ENCODE peak calls at places on chromosomes 1 and 21, in seven cellular contexts. One of them, this sample, is unnamed.

GRCh38 chr21:45887121-45887611 is 94.4 kb upstream of the COL6A1 start:
- DNase-seq in H9: no peak
- DNase-seq in heart left ventricle: no peak
- DNase-seq in testis: no peak
- DNase-seq in transverse colon: no peak
- DNase-seq in fibroblast of the aortic adventitia: no peak
- DNase-seq in Peyer's patch: no peak
- DNase-seq in this sample: no peak

GRCh38 chr1:222769181-222769580 is 32.2 kb downstream of the FAM177B start:
- DNase-seq in H9: no peak
- DNase-seq in heart left ventricle: no peak
- DNase-seq in testis: no peak
- DNase-seq in transverse colon: no peak
- DNase-seq in fibroblast of the aortic adventitia: no peak
- DNase-seq in Peyer's patch: no peak
- DNase-seq in this sample: no peak

GRCh38 chr1:63651110-63651776 is 58.0 kb downstream of the PGM1 start:
- DNase-seq in H9: no peak
- DNase-seq in heart left ventricle: no peak
- DNase-seq in testis: no peak
- DNase-seq in transverse colon: no peak
- DNase-seq in fibroblast of the aortic adventitia: peak; percentile 88
- DNase-seq in Peyer's patch: no peak
- DNase-seq in this sample: peak; percentile 10

GRCh38 chr1:161092621-161093028 is 3.3 kb upstream of the NECTIN4 start:
- DNase-seq in H9: no peak
- DNase-seq in heart left ventricle: no peak
- DNase-seq in testis: no peak
- DNase-seq in transverse colon: no peak
- DNase-seq in fibroblast of the aortic adventitia: no peak
- DNase-seq in Peyer's patch: no peak
- DNase-seq in this sample: no peak

GRCh38 chr1:26317612-26318337 is at the start of gene CD52:
- DNase-seq in H9: peak; percentile 78
- DNase-seq in heart left ventricle: peak; percentile 32
- DNase-seq in testis: no peak
- DNase-seq in transverse colon: peak; percentile 63
- DNase-seq in fibroblast of the aortic adventitia: no peak
- DNase-seq in Peyer's patch: peak; percentile 91
- DNase-seq in this sample: no peak

GRCh38 chr21:44052830-44053226 is 40.7 kb downstream of the TRAPPC10 start:
- DNase-seq in H9: no peak
- DNase-seq in heart left ventricle: no peak
- DNase-seq in testis: no peak
- DNase-seq in transverse colon: no peak
- DNase-seq in fibroblast of the aortic adventitia: no peak
- DNase-seq in Peyer's patch: no peak
- DNase-seq in this sample: no peak

GRCh38 chr1:166703726-166704220 is 135.5 kb upstream of the POGK start:
- DNase-seq in H9: no peak
- DNase-seq in heart left ventricle: no peak
- DNase-seq in testis: no peak
- DNase-seq in transverse colon: no peak
- DNase-seq in fibroblast of the aortic adventitia: no peak
- DNase-seq in Peyer's patch: no peak
- DNase-seq in this sample: no peak

GRCh38 chr21:28615276-28615675 is 377.4 kb downstream of the LTN1 start:
- DNase-seq in H9: no peak
- DNase-seq in heart left ventricle: no peak
- DNase-seq in testis: no peak
- DNase-seq in transverse colon: no peak
- DNase-seq in fibroblast of the aortic adventitia: peak; percentile 79
- DNase-seq in Peyer's patch: no peak
- DNase-seq in this sample: peak; percentile 18

GRCh38 chr1:82818596-82818995 is 1017.9 kb downstream of the ADGRL2 start:
- DNase-seq in H9: no peak
- DNase-seq in heart left ventricle: no peak
- DNase-seq in testis: no peak
- DNase-seq in transverse colon: no peak
- DNase-seq in fibroblast of the aortic adventitia: no peak
- DNase-seq in Peyer's patch: no peak
- DNase-seq in this sample: no peak

GRCh38 chr1:198121058-198121829 is 35.6 kb upstream of the NEK7 start:
- DNase-seq in H9: no peak
- DNase-seq in heart left ventricle: no peak
- DNase-seq in testis: no peak
- DNase-seq in transverse colon: no peak
- DNase-seq in fibroblast of the aortic adventitia: peak; percentile 79
- DNase-seq in Peyer's patch: no peak
- DNase-seq in this sample: no peak

GRCh38 chr1:185367218-185367617 is 50.2 kb upstream of the IVNS1ABP start:
- DNase-seq in H9: no peak
- DNase-seq in heart left ventricle: peak; percentile 30
- DNase-seq in testis: no peak
- DNase-seq in transverse colon: no peak
- DNase-seq in fibroblast of the aortic adventitia: no peak
- DNase-seq in Peyer's patch: no peak
- DNase-seq in this sample: no peak

GRCh38 chr1:246831543-246831942 is 100.2 kb downstream of the AHCTF1 start:
- DNase-seq in H9: no peak
- DNase-seq in heart left ventricle: no peak
- DNase-seq in testis: no peak
- DNase-seq in transverse colon: no peak
- DNase-seq in fibroblast of the aortic adventitia: no peak
- DNase-seq in Peyer's patch: no peak
- DNase-seq in this sample: no peak

DNA sequence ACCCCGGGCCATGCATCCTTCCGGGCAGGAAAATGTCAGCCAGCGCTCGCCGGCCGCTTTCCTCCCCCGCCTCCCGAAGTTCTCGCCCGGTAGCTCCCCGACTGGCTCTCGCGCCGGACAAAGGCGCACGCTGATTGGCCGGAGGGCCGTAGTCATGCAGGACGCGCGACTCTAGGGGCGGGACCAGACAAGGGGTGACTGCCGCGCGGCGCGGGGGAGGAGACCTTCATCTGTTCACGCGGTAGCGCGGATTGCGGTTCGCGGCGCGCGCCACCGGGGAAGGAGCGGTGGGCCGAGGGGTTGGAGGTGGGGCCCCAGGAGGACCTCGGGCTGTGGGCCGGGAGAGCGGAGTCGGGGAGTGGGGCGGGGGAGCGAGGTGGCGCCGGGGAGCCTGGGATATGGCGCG is at the start of gene FLVCR1:
- DNase-seq in H9: peak; percentile 97
- DNase-seq in heart left ventricle: peak; percentile 97
- DNase-seq in testis: peak; percentile 99
- DNase-seq in transverse colon: peak; percentile 98
- DNase-seq in fibroblast of the aortic adventitia: peak; percentile 90
- DNase-seq in Peyer's patch: peak; percentile 98
- DNase-seq in this sample: peak; percentile 98
- TF ChIP-seq CTCF in H9: no peak
- TF ChIP-seq CTCF in heart left ventricle: no peak
- TF ChIP-seq CTCF in testis: peak; percentile 13
- TF ChIP-seq CTCF in transverse colon: no peak
- TF ChIP-seq CTCF in fibroblast of the aortic adventitia: no peak
- TF ChIP-seq CTCF in Peyer's patch: no peak
- TF ChIP-seq CTCF in this sample: no peak

GRCh38 chr1:47208374-47208850 is 18.6 kb upstream of the PDZK1IP1 start:
- DNase-seq in H9: peak; percentile 89
- DNase-seq in heart left ventricle: no peak
- DNase-seq in testis: no peak
- DNase-seq in transverse colon: no peak
- DNase-seq in fibroblast of the aortic adventitia: no peak
- DNase-seq in Peyer's patch: no peak
- DNase-seq in this sample: no peak

GRCh38 chr1:47209091-47209490 is 19.3 kb upstream of the PDZK1IP1 start:
- DNase-seq in H9: no peak
- DNase-seq in heart left ventricle: no peak
- DNase-seq in testis: no peak
- DNase-seq in transverse colon: no peak
- DNase-seq in fibroblast of the aortic adventitia: no peak
- DNase-seq in Peyer's patch: no peak
- DNase-seq in this sample: no peak

GRCh38 chr1:47207811-47208373 is 18.1 kb upstream of the PDZK1IP1 start:
- DNase-seq in H9: no peak
- DNase-seq in heart left ventricle: no peak
- DNase-seq in testis: no peak
- DNase-seq in transverse colon: no peak
- DNase-seq in fibroblast of the aortic adventitia: no peak
- DNase-seq in Peyer's patch: no peak
- DNase-seq in this sample: no peak

GRCh38 chr1:47209725-47210330 is 20.0 kb upstream of the PDZK1IP1 start:
- DNase-seq in H9: no peak
- DNase-seq in heart left ventricle: no peak
- DNase-seq in testis: no peak
- DNase-seq in transverse colon: no peak
- DNase-seq in fibroblast of the aortic adventitia: no peak
- DNase-seq in Peyer's patch: no peak
- DNase-seq in this sample: no peak

DNA sequence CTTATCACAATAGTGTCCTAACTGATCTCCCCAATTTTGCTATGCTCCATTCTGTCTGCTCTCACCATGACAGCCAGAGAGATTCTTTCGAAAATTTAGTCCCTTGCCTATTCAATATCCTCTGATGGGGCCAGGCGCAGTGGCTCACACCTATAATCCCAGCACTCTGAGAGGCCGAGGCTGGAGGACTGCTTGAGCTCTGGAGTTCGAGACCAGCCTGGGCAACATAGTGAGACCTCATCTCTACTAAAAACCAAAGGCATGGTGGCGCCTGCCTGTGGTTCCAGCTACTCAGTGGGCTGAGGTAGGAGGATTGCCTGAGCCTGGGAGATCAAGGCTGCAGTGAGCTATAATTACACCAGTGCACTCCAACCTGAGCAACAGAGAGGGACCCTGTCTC is 16.1 kb upstream of the PDZK1IP1 start:
- DNase-seq in H9: no peak
- DNase-seq in heart left ventricle: no peak
- DNase-seq in testis: no peak
- DNase-seq in transverse colon: no peak
- DNase-seq in fibroblast of the aortic adventitia: no peak
- DNase-seq in Peyer's patch: no peak
- DNase-seq in this sample: no peak
- TF ChIP-seq CTCF in H9: no peak
- TF ChIP-seq CTCF in heart left ventricle: no peak
- TF ChIP-seq CTCF in testis: no peak
- TF ChIP-seq CTCF in transverse colon: no peak
- TF ChIP-seq CTCF in fibroblast of the aortic adventitia: no peak
- TF ChIP-seq CTCF in Peyer's patch: no peak
- TF ChIP-seq CTCF in this sample: no peak

GRCh38 chr21:42232176-42232825 is 13.4 kb downstream of the ABCG1 start:
- DNase-seq in H9: no peak
- DNase-seq in heart left ventricle: no peak
- DNase-seq in testis: no peak
- DNase-seq in transverse colon: no peak
- DNase-seq in fibroblast of the aortic adventitia: no peak
- DNase-seq in Peyer's patch: peak; percentile 66
- DNase-seq in this sample: no peak

GRCh38 chr21:42234026-42234425 is 15.1 kb downstream of the ABCG1 start:
- DNase-seq in H9: no peak
- DNase-seq in heart left ventricle: no peak
- DNase-seq in testis: no peak
- DNase-seq in transverse colon: no peak
- DNase-seq in fibroblast of the aortic adventitia: no peak
- DNase-seq in Peyer's patch: no peak
- DNase-seq in this sample: no peak

GRCh38 chr21:42231761-42232160 is 12.8 kb downstream of the ABCG1 start:
- DNase-seq in H9: no peak
- DNase-seq in heart left ventricle: no peak
- DNase-seq in testis: no peak
- DNase-seq in transverse colon: no peak
- DNase-seq in fibroblast of the aortic adventitia: no peak
- DNase-seq in Peyer's patch: no peak
- DNase-seq in this sample: no peak

GRCh38 chr21:42234464-42235241 is 15.7 kb downstream of the ABCG1 start:
- DNase-seq in H9: peak; percentile 57
- DNase-seq in heart left ventricle: peak; percentile 74
- DNase-seq in testis: peak; percentile 76
- DNase-seq in transverse colon: peak; percentile 85
- DNase-seq in fibroblast of the aortic adventitia: peak; percentile 17
- DNase-seq in Peyer's patch: peak; percentile 87
- DNase-seq in this sample: peak; percentile 80

DNA sequence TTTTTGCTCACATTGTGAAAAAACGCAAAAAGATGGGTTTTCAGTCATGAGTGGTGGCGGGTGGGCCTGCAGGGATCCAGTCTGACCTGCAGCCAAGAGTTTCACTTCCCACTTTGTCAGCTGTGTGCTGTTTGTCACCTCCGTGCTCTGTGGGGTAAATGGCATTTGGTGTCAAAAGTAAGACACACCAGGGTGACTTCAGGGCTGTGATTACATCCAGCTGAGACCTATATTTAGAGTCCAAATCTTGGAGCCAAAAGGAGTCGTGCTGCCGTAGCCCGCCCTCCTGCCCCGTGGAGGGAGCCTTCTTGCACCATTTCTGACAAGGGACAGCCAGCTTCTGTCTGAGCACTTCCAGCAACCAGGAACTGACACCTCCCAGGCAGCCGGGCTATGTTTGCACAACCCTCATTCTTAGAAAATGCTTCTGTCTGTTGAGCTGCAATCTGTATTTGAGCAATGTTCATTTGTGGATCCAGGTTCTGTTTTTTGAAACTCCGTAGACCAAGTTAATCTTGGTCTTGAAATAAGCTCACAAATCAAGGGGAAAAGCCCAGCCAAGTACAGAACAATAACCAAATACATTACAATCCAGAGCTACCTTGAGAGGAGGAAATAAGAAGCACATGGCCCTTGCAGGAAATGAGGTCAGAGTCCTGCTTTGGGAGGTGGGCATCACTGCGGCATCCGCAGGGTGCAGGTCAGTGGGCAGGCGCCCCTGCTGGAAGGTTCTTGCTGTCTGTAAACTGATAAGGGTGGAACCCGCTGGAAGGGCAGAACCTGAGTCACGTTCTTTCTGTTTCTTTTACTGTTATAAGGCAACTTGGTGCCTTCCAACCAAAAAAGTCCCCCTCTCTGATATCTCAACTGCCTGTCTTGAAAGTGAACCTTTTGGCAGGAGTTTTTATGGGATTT is 14.4 kb downstream of the ABCG1 start:
- DNase-seq in H9: peak; percentile 48
- DNase-seq in heart left ventricle: peak; percentile 67
- DNase-seq in testis: peak; percentile 67
- DNase-seq in transverse colon: peak; percentile 77
- DNase-seq in fibroblast of the aortic adventitia: peak; percentile 66
- DNase-seq in Peyer's patch: peak; percentile 86
- DNase-seq in this sample: no peak
- TF ChIP-seq CTCF in H9: peak; percentile 47
- TF ChIP-seq CTCF in heart left ventricle: no peak
- TF ChIP-seq CTCF in testis: no peak
- TF ChIP-seq CTCF in transverse colon: peak; percentile 36
- TF ChIP-seq CTCF in fibroblast of the aortic adventitia: peak; percentile 41
- TF ChIP-seq CTCF in Peyer's patch: peak; percentile 45
- TF ChIP-seq CTCF in this sample: no peak

DNA sequence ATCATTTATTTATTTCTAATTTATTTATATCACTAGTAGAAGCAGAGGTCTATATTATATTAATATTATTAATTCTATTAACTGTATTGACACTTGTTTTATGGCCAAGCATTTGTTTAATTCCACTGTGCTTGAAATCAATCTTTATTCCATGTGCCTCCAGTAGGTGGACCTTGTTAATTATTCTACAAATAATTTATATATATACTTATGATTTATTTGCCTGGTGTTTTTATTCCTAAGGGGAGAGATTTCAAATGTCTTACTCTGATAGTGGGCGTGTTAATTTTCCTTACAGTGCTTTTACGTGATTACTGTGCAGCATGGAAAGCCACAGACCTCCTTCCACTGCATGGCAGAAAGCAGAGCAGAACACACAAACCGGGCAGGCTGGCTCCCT is 17.5 kb upstream of the OR6N2 start:
- DNase-seq in H9: no peak
- DNase-seq in heart left ventricle: no peak
- DNase-seq in testis: no peak
- DNase-seq in transverse colon: no peak
- DNase-seq in fibroblast of the aortic adventitia: peak; percentile 4
- DNase-seq in Peyer's patch: no peak
- DNase-seq in this sample: no peak
- TF ChIP-seq CTCF in H9: peak; percentile 41
- TF ChIP-seq CTCF in heart left ventricle: no peak
- TF ChIP-seq CTCF in testis: no peak
- TF ChIP-seq CTCF in transverse colon: no peak
- TF ChIP-seq CTCF in fibroblast of the aortic adventitia: no peak
- TF ChIP-seq CTCF in Peyer's patch: no peak
- TF ChIP-seq CTCF in this sample: no peak

This sample was measured in A673.